ENCODE peak calls at places on chromosomes 7 and 10, in seven cellular contexts. H, M, D, P, K, O and W are unnamed samples.

GRCh38 chr10:21508987-21509334 is 16.5 kb downstream of the SKIDA1 start:
- DNase-seq in H (no peak), M (no peak), D (no peak), P (no peak), K (no peak), O (no peak), W (no peak)

GRCh38 chr10:44827431-44828006 is 83.6 kb upstream of the TMEM72 start:
- DNase-seq in H (no peak), M (peak), D (no peak), P (peak), K (no peak), O (no peak), W (no peak)

GRCh38 chr7:7554021-7554432 is 12.7 kb upstream of the MIOS start:
- DNase-seq in H (peak), M (no peak), D (no peak), P (peak), K (no peak), O (no peak), W (no peak)

GRCh38 chr7:70787772-70788171 is 344.2 kb upstream of the GALNT17 start:
- DNase-seq in H (no peak), M (no peak), D (no peak), P (no peak), K (no peak), O (no peak), W (no peak)

GRCh38 chr10:13219685-13220670 is 14.2 kb downstream of the UCMA start:
- DNase-seq in H (peak), M (no peak), D (peak), P (peak), K (no peak), O (peak), W (no peak)

GRCh38 chr7:110541962-110542361 is 549.0 kb upstream of the LRRN3 start:
- DNase-seq in H (no peak), M (no peak), D (no peak), P (peak), K (no peak), O (no peak), W (no peak)

GRCh38 chr7:24902276-24902675 is 77.7 kb downstream of the OSBPL3 start:
- DNase-seq in H (no peak), M (no peak), D (no peak), P (no peak), K (no peak), O (no peak), W (no peak)

GRCh38 chr7:120272896-120273475 is at the start of gene KCND2:
- DNase-seq in H (peak), M (no peak), D (peak), P (no peak), K (peak), O (no peak), W (no peak)

GRCh38 chr10:60611291-60611747 is 167.0 kb upstream of the CDK1 start:
- DNase-seq in H (peak), M (no peak), D (peak), P (peak), K (no peak), O (no peak), W (no peak)

GRCh38 chr7:36473454-36474282 is 84.0 kb downstream of the ANLN start:
- DNase-seq in H (peak), M (no peak), D (peak), P (peak), K (no peak), O (no peak), W (peak)

GRCh38 chr7:116663744-116664143 is 8.3 kb upstream of the MET start:
- DNase-seq in H (no peak), M (no peak), D (no peak), P (no peak), K (no peak), O (no peak), W (no peak)

GRCh38 chr7:111933614-111934013 is 272.6 kb downstream of the DOCK4 start:
- DNase-seq in H (no peak), M (no peak), D (no peak), P (peak), K (no peak), O (peak), W (no peak)

GRCh38 chr7:2166625-2167280 is 66.0 kb downstream of the MAD1L1 start:
- DNase-seq in H (no peak), M (no peak), D (peak), P (no peak), K (no peak), O (no peak), W (no peak)

GRCh38 chr7:108418941-108419340 is 37.3 kb downstream of the NRCAM start:
- DNase-seq in H (peak), M (no peak), D (no peak), P (no peak), K (no peak), O (no peak), W (no peak)

GRCh38 chr10:48289652-48290238 is 15.2 kb upstream of the FRMPD2 start:
- DNase-seq in H (peak), M (peak), D (peak), P (peak), K (no peak), O (no peak), W (peak)

GRCh38 chr7:141354251-141354650 is 197.0 kb upstream of the AGK start:
- DNase-seq in H (peak), M (no peak), D (no peak), P (peak), K (no peak), O (no peak), W (no peak)

GRCh38 chr10:108388716-108389115 is 1224.2 kb upstream of the SORCS1 start:
- DNase-seq in H (no peak), M (no peak), D (no peak), P (peak), K (no peak), O (no peak), W (no peak)

GRCh38 chr7:2864999-2865670 is 21.0 kb upstream of the GNA12 start:
- DNase-seq in H (peak), M (peak), D (peak), P (peak), K (no peak), O (peak), W (peak)

GRCh38 chr10:71852335-71852937 is 1.4 kb upstream of the PSAP start:
- DNase-seq in H (no peak), M (peak), D (no peak), P (no peak), K (peak), O (no peak), W (peak)

GRCh38 chr7:144656960-144657359 is 178.9 kb downstream of the TPK1 start:
- DNase-seq in H (no peak), M (no peak), D (peak), P (no peak), K (no peak), O (no peak), W (no peak)

GRCh38 chr7:28192786-28193581 is 12.4 kb upstream of the JAZF1 start:
- DNase-seq in H (no peak), M (no peak), D (no peak), P (peak), K (no peak), O (no peak), W (no peak)

GRCh38 chr10:125296598-125296997 is 136.2 kb upstream of the CTBP2 start:
- DNase-seq in H (no peak), M (no peak), D (no peak), P (no peak), K (no peak), O (no peak), W (no peak)

GRCh38 chr7:114985316-114985715 is 63.4 kb downstream of the MDFIC start:
- DNase-seq in H (no peak), M (no peak), D (no peak), P (no peak), K (no peak), O (no peak), W (no peak)

GRCh38 chr10:32112055-32112454 is 55.8 kb upstream of the KIF5B start:
- DNase-seq in H (peak), M (no peak), D (no peak), P (peak), K (no peak), O (peak), W (no peak)

GRCh38 chr7:113561446-113561845 is 357.4 kb downstream of the PPP1R3A start:
- DNase-seq in H (peak), M (no peak), D (no peak), P (peak), K (no peak), O (no peak), W (no peak)

GRCh38 chr7:95737828-95738505 is 34.4 kb upstream of the DYNC1I1 start:
- DNase-seq in H (no peak), M (no peak), D (no peak), P (no peak), K (no peak), O (no peak), W (no peak)

GRCh38 chr7:7595451-7595850 is 28.8 kb downstream of the MIOS start:
- DNase-seq in H (peak), M (no peak), D (no peak), P (peak), K (no peak), O (no peak), W (no peak)

GRCh38 chr10:30527623-30528426 is 93.8 kb downstream of the MAP3K8 start:
- DNase-seq in H (no peak), M (no peak), D (no peak), P (no peak), K (no peak), O (no peak), W (no peak)

GRCh38 chr7:49775065-49775948 is 1.9 kb downstream of the VWC2 start:
- DNase-seq in H (no peak), M (peak), D (peak), P (no peak), K (peak), O (no peak), W (peak)

GRCh38 chr10:35822316-35822715 is 180.2 kb upstream of the FZD8 start:
- DNase-seq in H (peak), M (peak), D (peak), P (peak), K (peak), O (peak), W (peak)

GRCh38 chr7:46545790-46546189 is 624.7 kb upstream of the IGFBP3 start:
- DNase-seq in H (peak), M (no peak), D (no peak), P (peak), K (no peak), O (no peak), W (no peak)

GRCh38 chr7:42617071-42617705 is 294.7 kb downstream of the C7orf25 start:
- DNase-seq in H (no peak), M (peak), D (no peak), P (no peak), K (no peak), O (no peak), W (no peak)

GRCh38 chr7:138197306-138197640 is 121.0 kb downstream of the AKR1D1 start:
- DNase-seq in H (no peak), M (no peak), D (no peak), P (no peak), K (no peak), O (no peak), W (no peak)

GRCh38 chr7:138195207-138195606 is 118.9 kb downstream of the AKR1D1 start:
- DNase-seq in H (peak), M (no peak), D (no peak), P (no peak), K (no peak), O (no peak), W (no peak)

DNA sequence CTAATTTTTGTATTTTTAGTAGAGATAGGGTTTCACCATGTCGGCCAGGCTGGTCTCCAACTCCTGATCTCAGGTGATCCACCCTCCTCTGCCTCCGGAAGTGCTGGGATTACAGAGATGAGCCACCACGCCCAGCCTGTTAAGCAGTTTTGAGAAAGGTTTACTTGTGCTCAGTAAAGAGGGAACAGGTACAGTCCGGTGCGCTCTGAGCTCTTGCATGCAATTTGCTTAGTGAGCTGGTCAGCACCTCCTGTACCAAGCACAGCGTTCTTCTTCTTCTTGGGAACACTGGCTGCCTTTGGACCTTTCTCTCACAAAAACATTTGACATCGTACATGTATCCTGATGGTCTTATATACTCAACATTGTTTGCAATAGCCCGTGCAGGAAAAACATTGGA is 118.3 kb downstream of the AKR1D1 start:
- DNase-seq in H (no peak), M (no peak), D (no peak), P (no peak), K (no peak), O (no peak), W (no peak)
- H3K4me3 ChIP-seq in H (no peak), M (no peak), D (no peak), P (no peak), K (no peak), O (no peak), W (no peak)

GRCh38 chr7:135704698-135705097 is 23.3 kb downstream of the SLC13A4 start:
- DNase-seq in H (no peak), M (no peak), D (no peak), P (no peak), K (no peak), O (no peak), W (no peak)

GRCh38 chr7:135707570-135707966 is 20.4 kb downstream of the SLC13A4 start:
- DNase-seq in H (no peak), M (no peak), D (no peak), P (no peak), K (no peak), O (no peak), W (no peak)

GRCh38 chr7:135706858-135707569 is 21.0 kb downstream of the SLC13A4 start:
- DNase-seq in H (no peak), M (no peak), D (no peak), P (no peak), K (no peak), O (no peak), W (no peak)

GRCh38 chr7:135706038-135706742 is 21.8 kb downstream of the SLC13A4 start:
- DNase-seq in H (no peak), M (no peak), D (no peak), P (no peak), K (no peak), O (no peak), W (no peak)

GRCh38 chr7:135704074-135704473 is 23.9 kb downstream of the SLC13A4 start:
- DNase-seq in H (no peak), M (no peak), D (peak), P (no peak), K (no peak), O (no peak), W (no peak)
- TF ChIP-seq CTCF in H (peak), M (no peak), D (peak), P (no peak), K (no peak), O (peak), W (no peak)

GRCh38 chr7:135978624-135979023 is 1.5 kb upstream of the MTPN start:
- DNase-seq in H (no peak), M (no peak), D (no peak), P (no peak), K (no peak), O (no peak), W (no peak)

GRCh38 chr7:135977742-135978066 is 545 bp upstream of the MTPN start:
- DNase-seq in H (no peak), M (no peak), D (no peak), P (no peak), K (no peak), O (no peak), W (no peak)

GRCh38 chr7:135980665-135981180 is 3.6 kb upstream of the MTPN start:
- DNase-seq in H (peak), M (no peak), D (no peak), P (peak), K (no peak), O (peak), W (no peak)

GRCh38 chr7:135979674-135980660 is 2.8 kb upstream of the MTPN start:
- DNase-seq in H (peak), M (no peak), D (no peak), P (peak), K (no peak), O (no peak), W (no peak)

DNA sequence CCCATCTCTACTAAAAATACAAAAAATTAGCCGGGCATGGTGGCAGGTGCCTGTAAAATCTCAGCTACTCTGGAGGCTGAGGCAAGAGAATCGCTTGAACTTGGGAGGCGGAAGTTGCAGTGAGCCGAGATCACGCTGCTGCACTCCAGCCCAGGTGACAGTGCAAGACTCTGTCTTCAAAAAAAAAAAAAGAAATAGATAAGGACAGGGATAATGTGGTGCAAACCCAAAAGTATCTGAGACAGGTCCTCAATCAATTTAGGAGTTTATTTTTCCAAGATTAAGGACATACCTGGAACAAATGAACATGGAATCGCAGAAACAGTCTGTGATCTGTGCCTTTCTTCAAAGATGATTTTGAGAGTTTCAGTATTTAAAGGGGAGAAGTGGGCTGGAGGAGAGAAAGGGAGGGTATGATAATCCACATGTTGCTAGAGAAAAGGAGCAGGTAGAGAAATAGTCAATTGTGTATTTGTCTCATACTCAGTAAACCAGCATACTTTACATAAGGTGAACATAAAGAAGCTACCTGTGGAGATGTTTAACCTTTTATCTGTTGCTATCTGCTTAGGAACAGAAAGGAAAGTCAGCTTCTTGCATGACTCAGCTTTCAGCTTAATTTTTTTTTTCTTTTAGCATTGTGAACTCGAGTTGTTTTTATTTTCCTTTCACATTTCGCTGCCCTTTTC is 4.9 kb upstream of the MTPN start:
- DNase-seq in H (no peak), M (no peak), D (no peak), P (no peak), K (no peak), O (no peak), W (no peak)
- H3K4me3 ChIP-seq in H (no peak), M (no peak), D (no peak), P (no peak), K (no peak), O (no peak), W (no peak)

GRCh38 chr10:114694735-114695134 is 36.7 kb upstream of the ABLIM1 start:
- DNase-seq in H (peak), M (no peak), D (peak), P (no peak), K (no peak), O (no peak), W (no peak)
- TF ChIP-seq CTCF in H (peak), M (peak), D (peak), P (peak), K (no peak), O (peak), W (peak)

DNA sequence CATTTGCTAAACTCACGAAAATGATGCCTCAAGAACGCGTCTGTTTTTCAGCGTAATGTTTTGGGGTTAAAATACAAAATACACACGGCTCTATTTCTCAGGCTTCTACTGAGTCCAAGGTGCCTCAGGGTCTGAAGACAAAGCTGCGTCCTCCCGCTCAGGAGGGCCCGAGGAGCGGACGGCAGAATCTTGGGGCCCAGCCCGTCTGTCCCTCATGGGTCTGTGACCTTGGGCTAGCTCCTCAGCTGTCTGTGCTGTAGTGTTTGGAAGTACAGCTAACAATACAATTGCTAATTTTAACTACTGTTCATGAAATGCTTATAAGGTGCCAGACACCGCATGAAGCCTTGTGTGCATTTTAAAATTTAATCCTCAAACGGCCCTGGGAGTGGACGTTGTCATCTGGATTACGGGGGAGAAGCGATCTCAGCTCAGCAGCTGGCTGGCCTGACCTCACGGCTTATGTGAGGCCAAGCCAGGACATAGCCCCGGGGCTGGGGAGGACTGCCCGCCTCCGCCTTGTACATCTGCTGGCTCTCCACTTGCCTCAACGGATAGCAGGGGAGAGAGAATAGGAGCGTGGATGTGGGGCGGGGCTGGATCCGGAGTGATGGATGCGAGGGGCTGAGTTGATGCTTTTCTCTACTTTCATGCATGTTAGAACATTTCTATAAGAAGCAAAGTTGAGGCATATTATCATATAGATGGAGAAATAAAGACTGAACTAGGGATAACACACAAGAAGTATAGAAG is 357.4 kb downstream of the GLRX3 start:
- DNase-seq in H (no peak), M (no peak), D (peak), P (no peak), K (no peak), O (no peak), W (no peak)
- H3K4me3 ChIP-seq in H (no peak), M (no peak), D (no peak), P (no peak), K (no peak), O (no peak), W (no peak)

GRCh38 chr7:44348300-44348699 is 22.9 kb upstream of the CAMK2B start:
- DNase-seq in H (peak), M (no peak), D (peak), P (no peak), K (no peak), O (no peak), W (no peak)
- TF ChIP-seq CTCF in H (peak), M (no peak), D (peak), P (peak), K (no peak), O (peak), W (no peak)

GRCh38 chr10:59558066-59558465 is 151.6 kb downstream of the SLC16A9 start:
- DNase-seq in H (no peak), M (no peak), D (no peak), P (no peak), K (no peak), O (no peak), W (no peak)

GRCh38 chr10:59557642-59558041 is 152.0 kb downstream of the SLC16A9 start:
- DNase-seq in H (no peak), M (no peak), D (no peak), P (no peak), K (no peak), O (no peak), W (no peak)

GRCh38 chr10:59560161-59560560 is 149.5 kb downstream of the SLC16A9 start:
- DNase-seq in H (no peak), M (no peak), D (no peak), P (no peak), K (no peak), O (no peak), W (no peak)

GRCh38 chr10:59553127-59553649 is 156.5 kb downstream of the SLC16A9 start:
- DNase-seq in H (no peak), M (no peak), D (no peak), P (no peak), K (no peak), O (no peak), W (no peak)

DNA sequence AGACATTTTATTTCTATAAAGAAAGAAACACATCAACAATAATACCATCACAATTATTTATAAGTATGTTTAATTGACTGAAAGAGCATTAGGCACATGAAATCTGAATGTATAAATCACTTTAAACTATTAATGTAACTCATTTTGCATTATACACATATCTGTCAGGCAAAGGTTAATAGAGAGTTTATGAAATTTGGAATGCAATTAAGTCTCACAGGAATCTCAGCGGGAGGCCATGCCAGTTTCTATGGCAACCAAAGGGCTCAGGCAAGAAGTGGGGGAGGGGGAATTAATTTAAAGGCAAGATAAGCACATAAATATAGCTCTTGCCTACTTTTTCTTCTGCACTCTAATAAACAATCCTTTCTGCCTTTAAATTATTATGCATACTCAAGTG is 152.6 kb downstream of the SLC16A9 start:
- DNase-seq in H (peak), M (no peak), D (peak), P (no peak), K (no peak), O (no peak), W (no peak)
- H3K4me3 ChIP-seq in H (no peak), M (no peak), D (no peak), P (no peak), K (no peak), O (no peak), W (no peak)